ENCODE peak calls at places on chromosomes 16 and 17, in seven cellular contexts. One of them, this sample, is unnamed.

GRCh38 chr17:31580331-31581021 is 189.0 kb downstream of the RAB11FIP4 start:
- DNase-seq in AG20443: peak; percentile 78
- DNase-seq in stimulated activated CD8-positive, alpha-beta memory T cell treated with anti-CD3 and anti-CD28 coated beads, Interleukin-15, amount 100 ng/mL, for 48 hours: no peak
- DNase-seq in AG08396: peak; percentile 65
- DNase-seq in CD8-positive, alpha-beta T cell: no peak
- DNase-seq in activated CD4-positive, alpha-beta T cell treated with anti-CD3 and anti-CD28 coated beads, Interleukin-2, amount 50 U/mL, for 4 hours: no peak
- DNase-seq in NCI-H2171: no peak
- DNase-seq in this sample: peak; percentile 95

GRCh38 chr16:67270931-67271338 is 8.4 kb upstream of the PLEKHG4 start:
- DNase-seq in NCI-H2171: no peak
- DNase-seq in CD8-positive, alpha-beta T cell: no peak
- DNase-seq in AG08396: no peak
- DNase-seq in stimulated activated CD8-positive, alpha-beta memory T cell treated with anti-CD3 and anti-CD28 coated beads, Interleukin-15, amount 100 ng/mL, for 48 hours: no peak
- DNase-seq in AG20443: no peak
- DNase-seq in activated CD4-positive, alpha-beta T cell treated with anti-CD3 and anti-CD28 coated beads, Interleukin-2, amount 50 U/mL, for 4 hours: no peak
- DNase-seq in this sample: no peak

GRCh38 chr17:3892095-3892998 is 506 bp downstream of the CAMKK1 start:
- DNase-seq in AG08396: peak; percentile 83
- DNase-seq in CD8-positive, alpha-beta T cell: peak; percentile 63
- DNase-seq in stimulated activated CD8-positive, alpha-beta memory T cell treated with anti-CD3 and anti-CD28 coated beads, Interleukin-15, amount 100 ng/mL, for 48 hours: peak; percentile 44
- DNase-seq in AG20443: peak; percentile 76
- DNase-seq in activated CD4-positive, alpha-beta T cell treated with anti-CD3 and anti-CD28 coated beads, Interleukin-2, amount 50 U/mL, for 4 hours: peak; percentile 76
- DNase-seq in NCI-H2171: peak; percentile 47
- DNase-seq in this sample: peak; percentile 86

GRCh38 chr16:66254751-66255150 is 111.7 kb upstream of the CDH5 start:
- DNase-seq in stimulated activated CD8-positive, alpha-beta memory T cell treated with anti-CD3 and anti-CD28 coated beads, Interleukin-15, amount 100 ng/mL, for 48 hours: no peak
- DNase-seq in AG08396: no peak
- DNase-seq in AG20443: no peak
- DNase-seq in NCI-H2171: no peak
- DNase-seq in CD8-positive, alpha-beta T cell: no peak
- DNase-seq in activated CD4-positive, alpha-beta T cell treated with anti-CD3 and anti-CD28 coated beads, Interleukin-2, amount 50 U/mL, for 4 hours: no peak
- DNase-seq in this sample: peak; percentile 28

GRCh38 chr17:55158439-55158838 is 106.3 kb upstream of the HLF start:
- DNase-seq in CD8-positive, alpha-beta T cell: no peak
- DNase-seq in NCI-H2171: no peak
- DNase-seq in stimulated activated CD8-positive, alpha-beta memory T cell treated with anti-CD3 and anti-CD28 coated beads, Interleukin-15, amount 100 ng/mL, for 48 hours: no peak
- DNase-seq in AG20443: no peak
- DNase-seq in activated CD4-positive, alpha-beta T cell treated with anti-CD3 and anti-CD28 coated beads, Interleukin-2, amount 50 U/mL, for 4 hours: no peak
- DNase-seq in AG08396: no peak
- DNase-seq in this sample: peak; percentile 9

GRCh38 chr16:11213373-11213772 is 42.6 kb downstream of the SOCS1 start:
- DNase-seq in NCI-H2171: no peak
- DNase-seq in AG20443: no peak
- DNase-seq in AG08396: no peak
- DNase-seq in activated CD4-positive, alpha-beta T cell treated with anti-CD3 and anti-CD28 coated beads, Interleukin-2, amount 50 U/mL, for 4 hours: no peak
- DNase-seq in CD8-positive, alpha-beta T cell: no peak
- DNase-seq in stimulated activated CD8-positive, alpha-beta memory T cell treated with anti-CD3 and anti-CD28 coated beads, Interleukin-15, amount 100 ng/mL, for 48 hours: no peak
- DNase-seq in this sample: no peak

GRCh38 chr16:86755571-86756006 is 177.2 kb downstream of the FOXL1 start:
- DNase-seq in activated CD4-positive, alpha-beta T cell treated with anti-CD3 and anti-CD28 coated beads, Interleukin-2, amount 50 U/mL, for 4 hours: no peak
- DNase-seq in NCI-H2171: no peak
- DNase-seq in AG20443: no peak
- DNase-seq in stimulated activated CD8-positive, alpha-beta memory T cell treated with anti-CD3 and anti-CD28 coated beads, Interleukin-15, amount 100 ng/mL, for 48 hours: no peak
- DNase-seq in CD8-positive, alpha-beta T cell: no peak
- DNase-seq in AG08396: no peak
- DNase-seq in this sample: no peak

GRCh38 chr16:29148867-29149272 is 164.0 kb downstream of the LAT start:
- DNase-seq in NCI-H2171: no peak
- DNase-seq in activated CD4-positive, alpha-beta T cell treated with anti-CD3 and anti-CD28 coated beads, Interleukin-2, amount 50 U/mL, for 4 hours: peak; percentile 42
- DNase-seq in stimulated activated CD8-positive, alpha-beta memory T cell treated with anti-CD3 and anti-CD28 coated beads, Interleukin-15, amount 100 ng/mL, for 48 hours: peak; percentile 55
- DNase-seq in AG08396: no peak
- DNase-seq in CD8-positive, alpha-beta T cell: peak; percentile 78
- DNase-seq in AG20443: no peak
- DNase-seq in this sample: no peak

GRCh38 chr16:47136101-47136820 is 7.5 kb downstream of the NETO2 start:
- DNase-seq in stimulated activated CD8-positive, alpha-beta memory T cell treated with anti-CD3 and anti-CD28 coated beads, Interleukin-15, amount 100 ng/mL, for 48 hours: no peak
- DNase-seq in AG20443: no peak
- DNase-seq in NCI-H2171: no peak
- DNase-seq in activated CD4-positive, alpha-beta T cell treated with anti-CD3 and anti-CD28 coated beads, Interleukin-2, amount 50 U/mL, for 4 hours: no peak
- DNase-seq in CD8-positive, alpha-beta T cell: no peak
- DNase-seq in AG08396: no peak
- DNase-seq in this sample: peak; percentile 16

GRCh38 chr16:1645914-1646525 is 32.1 kb upstream of the JPT2 start:
- DNase-seq in AG08396: peak; percentile 37
- DNase-seq in stimulated activated CD8-positive, alpha-beta memory T cell treated with anti-CD3 and anti-CD28 coated beads, Interleukin-15, amount 100 ng/mL, for 48 hours: peak; percentile 4
- DNase-seq in AG20443: no peak
- DNase-seq in CD8-positive, alpha-beta T cell: peak; percentile 33
- DNase-seq in NCI-H2171: no peak
- DNase-seq in activated CD4-positive, alpha-beta T cell treated with anti-CD3 and anti-CD28 coated beads, Interleukin-2, amount 50 U/mL, for 4 hours: peak; percentile 28
- DNase-seq in this sample: peak; percentile 46